ENCODE peak calls at places on chromosomes 5 and 9, in six cellular contexts. One of them, this sample, is unnamed.

GRCh38 chr5:383621-384020 is 59.4 kb upstream of the EXOC3 start:
- DNase-seq in HFF-Myc: no peak
- DNase-seq in BJ: no peak
- DNase-seq in cardiac muscle cell: no peak
- DNase-seq in B cell: no peak
- DNase-seq in ovary: no peak
- DNase-seq in this sample: no peak

GRCh38 chr5:137605377-137605776 is 106.3 kb upstream of the SPOCK1 start:
- DNase-seq in HFF-Myc: no peak
- DNase-seq in BJ: no peak
- DNase-seq in cardiac muscle cell: peak; percentile 44
- DNase-seq in B cell: no peak
- DNase-seq in ovary: no peak
- DNase-seq in this sample: no peak

GRCh38 chr9:133453651-133454050 is 6.1 kb upstream of the CACFD1 start:
- DNase-seq in HFF-Myc: no peak
- DNase-seq in BJ: no peak
- DNase-seq in cardiac muscle cell: peak; percentile 46
- DNase-seq in B cell: no peak
- DNase-seq in ovary: no peak
- DNase-seq in this sample: no peak

GRCh38 chr9:112112519-112112918 is 62.6 kb downstream of the SUSD1 start:
- DNase-seq in HFF-Myc: peak; percentile 56
- DNase-seq in BJ: peak; percentile 41
- DNase-seq in cardiac muscle cell: peak; percentile 72
- DNase-seq in B cell: no peak
- DNase-seq in ovary: no peak
- DNase-seq in this sample: peak; percentile 44

GRCh38 chr9:137705443-137705863 is 86.6 kb downstream of the EHMT1 start:
- DNase-seq in HFF-Myc: no peak
- DNase-seq in BJ: no peak
- DNase-seq in cardiac muscle cell: no peak
- DNase-seq in B cell: peak; percentile 58
- DNase-seq in ovary: no peak
- DNase-seq in this sample: no peak

GRCh38 chr5:23007226-23007625 is 154.1 kb upstream of the CDH12 start:
- DNase-seq in HFF-Myc: no peak
- DNase-seq in BJ: no peak
- DNase-seq in cardiac muscle cell: no peak
- DNase-seq in B cell: no peak
- DNase-seq in ovary: no peak
- DNase-seq in this sample: no peak

GRCh38 chr5:9761706-9762105 is 131.6 kb upstream of the TAS2R1 start:
- DNase-seq in HFF-Myc: no peak
- DNase-seq in BJ: no peak
- DNase-seq in cardiac muscle cell: peak; percentile 13
- DNase-seq in B cell: no peak
- DNase-seq in ovary: no peak
- DNase-seq in this sample: no peak

GRCh38 chr5:163846512-163846911 is 341.1 kb downstream of the MAT2B start:
- DNase-seq in HFF-Myc: no peak
- DNase-seq in BJ: no peak
- DNase-seq in cardiac muscle cell: peak; percentile 77
- DNase-seq in B cell: no peak
- DNase-seq in ovary: no peak
- DNase-seq in this sample: peak; percentile 27

GRCh38 chr5:15013654-15014463 is 142.3 kb upstream of the ANKH start:
- DNase-seq in HFF-Myc: peak; percentile 58
- DNase-seq in BJ: peak; percentile 24
- DNase-seq in cardiac muscle cell: peak; percentile 85
- DNase-seq in B cell: peak; percentile 46
- DNase-seq in ovary: no peak
- DNase-seq in this sample: peak; percentile 46

GRCh38 chr9:90300901-90301688 is 341.5 kb downstream of the DIRAS2 start:
- DNase-seq in HFF-Myc: peak; percentile 80
- DNase-seq in BJ: peak; percentile 63
- DNase-seq in cardiac muscle cell: peak; percentile 85
- DNase-seq in B cell: no peak
- DNase-seq in ovary: no peak
- DNase-seq in this sample: peak; percentile 48

GRCh38 chr9:131478421-131478868 is 24.3 kb upstream of the POMT1 start:
- DNase-seq in HFF-Myc: no peak
- DNase-seq in BJ: no peak
- DNase-seq in cardiac muscle cell: peak; percentile 40
- DNase-seq in B cell: peak; percentile 77
- DNase-seq in ovary: peak; percentile 61
- DNase-seq in this sample: no peak

GRCh38 chr9:114606597-114607207 is 4.4 kb upstream of the TMEM268 start:
- DNase-seq in HFF-Myc: no peak
- DNase-seq in BJ: no peak
- DNase-seq in cardiac muscle cell: peak; percentile 92
- DNase-seq in B cell: no peak
- DNase-seq in ovary: peak; percentile 78
- DNase-seq in this sample: peak; percentile 73

GRCh38 chr5:5387192-5387591 is 35.3 kb upstream of the ICE1 start:
- DNase-seq in HFF-Myc: no peak
- DNase-seq in BJ: no peak
- DNase-seq in cardiac muscle cell: no peak
- DNase-seq in B cell: no peak
- DNase-seq in ovary: no peak
- DNase-seq in this sample: no peak

GRCh38 chr5:98796197-98796972 is 22.9 kb downstream of the RGMB start:
- DNase-seq in HFF-Myc: no peak
- DNase-seq in BJ: no peak
- DNase-seq in cardiac muscle cell: peak; percentile 66
- DNase-seq in B cell: peak; percentile 65
- DNase-seq in ovary: no peak
- DNase-seq in this sample: no peak

GRCh38 chr5:71828641-71829040 is 109.6 kb downstream of the CARTPT start:
- DNase-seq in HFF-Myc: no peak
- DNase-seq in BJ: no peak
- DNase-seq in cardiac muscle cell: no peak
- DNase-seq in B cell: no peak
- DNase-seq in ovary: no peak
- DNase-seq in this sample: no peak

GRCh38 chr9:18543406-18543965 is 69.5 kb downstream of the ADAMTSL1 start:
- DNase-seq in HFF-Myc: peak; percentile 24
- DNase-seq in BJ: peak; percentile 51
- DNase-seq in cardiac muscle cell: peak; percentile 72
- DNase-seq in B cell: no peak
- DNase-seq in ovary: no peak
- DNase-seq in this sample: peak; percentile 38

GRCh38 chr5:144156767-144157171 is 13.7 kb downstream of the YIPF5 start:
- DNase-seq in HFF-Myc: no peak
- DNase-seq in BJ: no peak
- DNase-seq in cardiac muscle cell: no peak
- DNase-seq in B cell: no peak
- DNase-seq in ovary: no peak
- DNase-seq in this sample: no peak

GRCh38 chr9:121814594-121814993 is 163.2 kb downstream of the DAB2IP start:
- DNase-seq in HFF-Myc: no peak
- DNase-seq in BJ: no peak
- DNase-seq in cardiac muscle cell: no peak
- DNase-seq in B cell: no peak
- DNase-seq in ovary: no peak
- DNase-seq in this sample: no peak

GRCh38 chr9:6675268-6675667 is 29.7 kb upstream of the GLDC start:
- DNase-seq in HFF-Myc: no peak
- DNase-seq in BJ: no peak
- DNase-seq in cardiac muscle cell: no peak
- DNase-seq in B cell: no peak
- DNase-seq in ovary: no peak
- DNase-seq in this sample: no peak

DNA sequence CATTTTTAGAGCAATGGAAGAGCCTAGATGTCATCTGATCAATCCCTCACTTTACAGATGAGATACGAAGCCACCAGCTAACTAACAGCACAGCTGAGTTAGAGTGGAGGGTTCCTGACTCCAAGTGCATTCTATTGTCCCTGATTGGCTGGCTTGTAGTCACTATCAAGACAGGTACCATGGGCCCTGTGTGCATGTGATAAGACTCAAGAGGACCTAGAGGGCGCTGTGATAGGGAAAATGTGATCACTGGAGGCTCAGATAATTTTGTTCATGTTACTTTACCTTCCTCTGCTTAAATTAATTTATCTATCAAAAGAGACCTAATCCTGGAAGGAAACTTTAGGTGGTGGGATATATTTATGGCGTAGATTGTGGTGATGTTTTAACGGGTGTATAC is 19.5 kb upstream of the SNAPC3 start:
- DNase-seq in HFF-Myc: no peak
- DNase-seq in BJ: no peak
- DNase-seq in cardiac muscle cell: no peak
- DNase-seq in B cell: peak; percentile 6
- DNase-seq in ovary: no peak
- DNase-seq in this sample: no peak
- TF ChIP-seq CTCF in HFF-Myc: peak; percentile 45
- TF ChIP-seq CTCF in BJ: no peak
- TF ChIP-seq CTCF in cardiac muscle cell: no peak
- TF ChIP-seq CTCF in B cell: peak; percentile 30
- TF ChIP-seq CTCF in ovary: no peak
- TF ChIP-seq CTCF in this sample: peak; percentile 6

DNA sequence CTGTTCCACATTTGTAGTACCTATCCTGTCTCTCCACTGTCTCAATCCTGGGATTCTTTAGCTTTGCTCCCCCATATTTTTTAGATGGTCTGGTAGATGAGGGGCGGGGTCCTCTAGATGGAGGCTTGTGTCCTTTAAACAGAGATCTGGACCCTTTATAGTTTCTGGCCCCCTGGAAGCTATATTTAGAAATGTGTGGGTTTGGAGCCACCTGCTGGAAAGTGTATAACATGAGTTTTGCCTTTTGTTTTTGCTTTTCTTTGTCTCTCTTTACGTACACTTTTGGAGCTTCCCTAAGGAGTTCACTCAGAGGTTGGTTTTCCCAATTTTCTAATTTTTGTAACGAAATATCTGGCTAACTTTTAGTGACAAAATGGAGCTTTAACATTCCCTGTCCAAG is 110.7 kb downstream of the CFAP95 start:
- DNase-seq in HFF-Myc: no peak
- DNase-seq in BJ: no peak
- DNase-seq in cardiac muscle cell: peak; percentile 20
- DNase-seq in B cell: no peak
- DNase-seq in ovary: no peak
- DNase-seq in this sample: no peak
- TF ChIP-seq CTCF in HFF-Myc: peak; percentile 39
- TF ChIP-seq CTCF in BJ: peak; percentile 49
- TF ChIP-seq CTCF in cardiac muscle cell: peak; percentile 36
- TF ChIP-seq CTCF in B cell: no peak
- TF ChIP-seq CTCF in ovary: no peak
- TF ChIP-seq CTCF in this sample: peak; percentile 20

GRCh38 chr5:140795259-140795641 is 598 bp downstream of the PCDHA2 start:
- DNase-seq in HFF-Myc: no peak
- DNase-seq in BJ: no peak
- DNase-seq in cardiac muscle cell: no peak
- DNase-seq in B cell: no peak
- DNase-seq in ovary: no peak
- DNase-seq in this sample: no peak
- TF ChIP-seq CTCF in HFF-Myc: no peak
- TF ChIP-seq CTCF in BJ: peak; percentile 14
- TF ChIP-seq CTCF in cardiac muscle cell: peak; percentile 13
- TF ChIP-seq CTCF in B cell: no peak
- TF ChIP-seq CTCF in ovary: no peak
- TF ChIP-seq CTCF in this sample: no peak

GRCh38 chr5:34498582-34498981 is 157.5 kb upstream of the RAI14 start:
- DNase-seq in HFF-Myc: no peak
- DNase-seq in BJ: no peak
- DNase-seq in cardiac muscle cell: no peak
- DNase-seq in B cell: no peak
- DNase-seq in ovary: no peak
- DNase-seq in this sample: no peak

GRCh38 chr5:34496258-34496657 is 159.9 kb upstream of the RAI14 start:
- DNase-seq in HFF-Myc: no peak
- DNase-seq in BJ: no peak
- DNase-seq in cardiac muscle cell: no peak
- DNase-seq in B cell: no peak
- DNase-seq in ovary: no peak
- DNase-seq in this sample: no peak

GRCh38 chr5:34494111-34494755 is 161.9 kb upstream of the RAI14 start:
- DNase-seq in HFF-Myc: peak; percentile 74
- DNase-seq in BJ: no peak
- DNase-seq in cardiac muscle cell: peak; percentile 52
- DNase-seq in B cell: no peak
- DNase-seq in ovary: no peak
- DNase-seq in this sample: peak; percentile 38

GRCh38 chr5:34497031-34497808 is 158.9 kb upstream of the RAI14 start:
- DNase-seq in HFF-Myc: no peak
- DNase-seq in BJ: no peak
- DNase-seq in cardiac muscle cell: peak; percentile 41
- DNase-seq in B cell: no peak
- DNase-seq in ovary: peak; percentile 42
- DNase-seq in this sample: no peak

DNA sequence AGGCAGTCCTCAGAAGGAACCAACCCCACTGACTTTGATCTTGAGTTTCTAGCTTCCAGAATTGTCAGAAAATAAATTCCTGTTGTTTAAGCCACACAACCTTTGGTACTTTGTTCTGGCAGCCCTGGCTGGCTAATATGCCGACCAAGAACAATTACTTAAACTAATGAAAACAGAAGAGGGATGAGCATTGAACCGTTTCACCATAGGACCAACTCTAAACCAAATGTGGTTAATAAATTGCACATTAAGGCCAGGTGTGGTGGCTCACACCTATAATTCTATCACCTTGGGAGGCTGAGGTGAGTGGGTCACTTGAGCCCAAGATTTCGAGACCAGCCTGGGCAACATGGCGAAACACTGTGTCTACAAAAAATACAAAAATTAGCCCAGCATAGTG is 160.9 kb upstream of the RAI14 start:
- DNase-seq in HFF-Myc: no peak
- DNase-seq in BJ: no peak
- DNase-seq in cardiac muscle cell: no peak
- DNase-seq in B cell: no peak
- DNase-seq in ovary: no peak
- DNase-seq in this sample: no peak
- TF ChIP-seq CTCF in HFF-Myc: no peak
- TF ChIP-seq CTCF in BJ: no peak
- TF ChIP-seq CTCF in cardiac muscle cell: no peak
- TF ChIP-seq CTCF in B cell: no peak
- TF ChIP-seq CTCF in ovary: no peak
- TF ChIP-seq CTCF in this sample: no peak

DNA sequence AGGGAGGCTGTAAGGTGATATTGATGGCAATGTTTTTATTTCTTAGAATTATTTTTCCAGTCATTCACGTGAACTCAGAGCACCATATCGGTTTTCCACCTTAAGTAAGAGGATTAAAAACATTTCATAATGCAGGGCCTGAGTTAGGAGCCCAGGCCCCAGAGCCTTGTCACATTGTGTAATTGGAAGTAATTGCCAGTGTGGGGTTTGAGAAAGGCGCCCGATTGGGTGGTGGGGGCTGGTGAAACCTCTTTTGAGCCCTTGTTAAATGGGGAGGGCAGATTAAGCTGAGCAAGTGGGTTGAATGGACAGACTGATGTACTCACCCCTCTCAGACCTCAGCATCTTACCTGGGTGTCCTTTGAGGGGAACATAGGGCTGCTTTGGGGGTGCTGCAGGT is 116.7 kb upstream of the PITX1 start:
- DNase-seq in HFF-Myc: no peak
- DNase-seq in BJ: no peak
- DNase-seq in cardiac muscle cell: no peak
- DNase-seq in B cell: no peak
- DNase-seq in ovary: no peak
- DNase-seq in this sample: no peak
- TF ChIP-seq CTCF in HFF-Myc: no peak
- TF ChIP-seq CTCF in BJ: no peak
- TF ChIP-seq CTCF in cardiac muscle cell: no peak
- TF ChIP-seq CTCF in B cell: no peak
- TF ChIP-seq CTCF in ovary: no peak
- TF ChIP-seq CTCF in this sample: no peak

GRCh38 chr5:116289276-116289675 is 204.5 kb downstream of the COMMD10 start:
- DNase-seq in HFF-Myc: no peak
- DNase-seq in BJ: no peak
- DNase-seq in cardiac muscle cell: no peak
- DNase-seq in B cell: no peak
- DNase-seq in ovary: no peak
- DNase-seq in this sample: no peak
- TF ChIP-seq CTCF in HFF-Myc: peak; percentile 21
- TF ChIP-seq CTCF in BJ: no peak
- TF ChIP-seq CTCF in cardiac muscle cell: no peak
- TF ChIP-seq CTCF in B cell: no peak
- TF ChIP-seq CTCF in ovary: no peak
- TF ChIP-seq CTCF in this sample: no peak